ENCODE peak calls at places on chromosomes 3 and 15, in seven cellular contexts. One of them, this sample, is unnamed.

GRCh38 chr15:29664406-29664805 is 157.9 kb downstream of the TJP1 start:
- DNase-seq in AG09309: no peak
- DNase-seq in GM12865: no peak
- DNase-seq in stimulated activated CD4-positive, alpha-beta T cell treated with anti-CD3 and anti-CD28 coated beads, TNF-alpha, amount 100 ng/mL, for 1 hour: no peak
- DNase-seq in neural progenitor cell: no peak
- DNase-seq in MV-4-11: no peak
- DNase-seq in smooth muscle cell of the brain vasculature: no peak
- DNase-seq in this sample: no peak

GRCh38 chr15:80026754-80027153 is 32.7 kb upstream of the ZFAND6 start:
- DNase-seq in AG09309: no peak
- DNase-seq in GM12865: peak; percentile 74
- DNase-seq in stimulated activated CD4-positive, alpha-beta T cell treated with anti-CD3 and anti-CD28 coated beads, TNF-alpha, amount 100 ng/mL, for 1 hour: no peak
- DNase-seq in neural progenitor cell: no peak
- DNase-seq in MV-4-11: peak; percentile 66
- DNase-seq in smooth muscle cell of the brain vasculature: no peak
- DNase-seq in this sample: no peak

GRCh38 chr15:78065284-78065872 is 12.1 kb downstream of the TBC1D2B start:
- DNase-seq in AG09309: peak; percentile 97
- DNase-seq in GM12865: peak; percentile 67
- DNase-seq in stimulated activated CD4-positive, alpha-beta T cell treated with anti-CD3 and anti-CD28 coated beads, TNF-alpha, amount 100 ng/mL, for 1 hour: no peak
- DNase-seq in neural progenitor cell: no peak
- DNase-seq in MV-4-11: peak; percentile 99
- DNase-seq in smooth muscle cell of the brain vasculature: peak; percentile 96
- DNase-seq in this sample: peak; percentile 65

GRCh38 chr3:12420393-12420792 is 63.9 kb upstream of the TSEN2 start:
- DNase-seq in AG09309: no peak
- DNase-seq in GM12865: no peak
- DNase-seq in stimulated activated CD4-positive, alpha-beta T cell treated with anti-CD3 and anti-CD28 coated beads, TNF-alpha, amount 100 ng/mL, for 1 hour: no peak
- DNase-seq in neural progenitor cell: no peak
- DNase-seq in MV-4-11: no peak
- DNase-seq in smooth muscle cell of the brain vasculature: no peak
- DNase-seq in this sample: no peak

GRCh38 chr15:66269326-66270090 is 16.0 kb upstream of the MEGF11 start:
- DNase-seq in AG09309: peak; percentile 44
- DNase-seq in GM12865: no peak
- DNase-seq in stimulated activated CD4-positive, alpha-beta T cell treated with anti-CD3 and anti-CD28 coated beads, TNF-alpha, amount 100 ng/mL, for 1 hour: no peak
- DNase-seq in neural progenitor cell: peak; percentile 38
- DNase-seq in MV-4-11: peak; percentile 96
- DNase-seq in smooth muscle cell of the brain vasculature: no peak
- DNase-seq in this sample: peak; percentile 47

GRCh38 chr3:47266709-47267489 is 15.7 kb downstream of the KIF9 start:
- DNase-seq in AG09309: peak; percentile 77
- DNase-seq in GM12865: peak; percentile 71
- DNase-seq in stimulated activated CD4-positive, alpha-beta T cell treated with anti-CD3 and anti-CD28 coated beads, TNF-alpha, amount 100 ng/mL, for 1 hour: peak; percentile 11
- DNase-seq in neural progenitor cell: no peak
- DNase-seq in MV-4-11: peak; percentile 96
- DNase-seq in smooth muscle cell of the brain vasculature: peak; percentile 81
- DNase-seq in this sample: peak; percentile 88

GRCh38 chr3:29194139-29194538 is 86.7 kb upstream of the RBMS3 start:
- DNase-seq in AG09309: no peak
- DNase-seq in GM12865: no peak
- DNase-seq in stimulated activated CD4-positive, alpha-beta T cell treated with anti-CD3 and anti-CD28 coated beads, TNF-alpha, amount 100 ng/mL, for 1 hour: no peak
- DNase-seq in neural progenitor cell: no peak
- DNase-seq in MV-4-11: no peak
- DNase-seq in smooth muscle cell of the brain vasculature: no peak
- DNase-seq in this sample: no peak

GRCh38 chr3:129673012-129673411 is 66.5 kb upstream of the PLXND1 start:
- DNase-seq in AG09309: no peak
- DNase-seq in GM12865: no peak
- DNase-seq in stimulated activated CD4-positive, alpha-beta T cell treated with anti-CD3 and anti-CD28 coated beads, TNF-alpha, amount 100 ng/mL, for 1 hour: no peak
- DNase-seq in neural progenitor cell: no peak
- DNase-seq in MV-4-11: no peak
- DNase-seq in smooth muscle cell of the brain vasculature: no peak
- DNase-seq in this sample: no peak

GRCh38 chr3:80771085-80771484 is 990.4 kb downstream of the GBE1 start:
- DNase-seq in AG09309: no peak
- DNase-seq in GM12865: no peak
- DNase-seq in stimulated activated CD4-positive, alpha-beta T cell treated with anti-CD3 and anti-CD28 coated beads, TNF-alpha, amount 100 ng/mL, for 1 hour: no peak
- DNase-seq in neural progenitor cell: no peak
- DNase-seq in MV-4-11: peak; percentile 29
- DNase-seq in smooth muscle cell of the brain vasculature: no peak
- DNase-seq in this sample: no peak

GRCh38 chr15:45393851-45394250 is 15.5 kb upstream of the GATM start:
- DNase-seq in AG09309: no peak
- DNase-seq in GM12865: peak; percentile 11
- DNase-seq in stimulated activated CD4-positive, alpha-beta T cell treated with anti-CD3 and anti-CD28 coated beads, TNF-alpha, amount 100 ng/mL, for 1 hour: no peak
- DNase-seq in neural progenitor cell: no peak
- DNase-seq in MV-4-11: peak; percentile 43
- DNase-seq in smooth muscle cell of the brain vasculature: no peak
- DNase-seq in this sample: no peak

GRCh38 chr15:22930782-22931484 is 49.2 kb downstream of the CYFIP1 start:
- DNase-seq in AG09309: no peak
- DNase-seq in GM12865: no peak
- DNase-seq in stimulated activated CD4-positive, alpha-beta T cell treated with anti-CD3 and anti-CD28 coated beads, TNF-alpha, amount 100 ng/mL, for 1 hour: no peak
- DNase-seq in neural progenitor cell: no peak
- DNase-seq in MV-4-11: no peak
- DNase-seq in smooth muscle cell of the brain vasculature: no peak
- DNase-seq in this sample: no peak

GRCh38 chr3:42022355-42022754 is 60.5 kb upstream of the ULK4 start:
- DNase-seq in AG09309: no peak
- DNase-seq in GM12865: no peak
- DNase-seq in stimulated activated CD4-positive, alpha-beta T cell treated with anti-CD3 and anti-CD28 coated beads, TNF-alpha, amount 100 ng/mL, for 1 hour: no peak
- DNase-seq in neural progenitor cell: no peak
- DNase-seq in MV-4-11: no peak
- DNase-seq in smooth muscle cell of the brain vasculature: no peak
- DNase-seq in this sample: no peak

GRCh38 chr3:72033709-72034428 is 248.9 kb upstream of the PROK2 start:
- DNase-seq in AG09309: no peak
- DNase-seq in GM12865: no peak
- DNase-seq in stimulated activated CD4-positive, alpha-beta T cell treated with anti-CD3 and anti-CD28 coated beads, TNF-alpha, amount 100 ng/mL, for 1 hour: no peak
- DNase-seq in neural progenitor cell: no peak
- DNase-seq in MV-4-11: no peak
- DNase-seq in smooth muscle cell of the brain vasculature: no peak
- DNase-seq in this sample: no peak

GRCh38 chr3:99023590-99024192 is 122.2 kb upstream of the DCBLD2 start:
- DNase-seq in AG09309: no peak
- DNase-seq in GM12865: peak; percentile 48
- DNase-seq in stimulated activated CD4-positive, alpha-beta T cell treated with anti-CD3 and anti-CD28 coated beads, TNF-alpha, amount 100 ng/mL, for 1 hour: no peak
- DNase-seq in neural progenitor cell: peak; percentile 38
- DNase-seq in MV-4-11: no peak
- DNase-seq in smooth muscle cell of the brain vasculature: peak; percentile 10
- DNase-seq in this sample: peak; percentile 71

GRCh38 chr3:127369356-127369935 is 81.6 kb upstream of the PRR20G start:
- DNase-seq in AG09309: no peak
- DNase-seq in GM12865: no peak
- DNase-seq in stimulated activated CD4-positive, alpha-beta T cell treated with anti-CD3 and anti-CD28 coated beads, TNF-alpha, amount 100 ng/mL, for 1 hour: no peak
- DNase-seq in neural progenitor cell: no peak
- DNase-seq in MV-4-11: no peak
- DNase-seq in smooth muscle cell of the brain vasculature: no peak
- DNase-seq in this sample: no peak

GRCh38 chr3:175432338-175433025 is 573.3 kb downstream of the NAALADL2 start:
- DNase-seq in AG09309: peak; percentile 70
- DNase-seq in GM12865: no peak
- DNase-seq in stimulated activated CD4-positive, alpha-beta T cell treated with anti-CD3 and anti-CD28 coated beads, TNF-alpha, amount 100 ng/mL, for 1 hour: no peak
- DNase-seq in neural progenitor cell: no peak
- DNase-seq in MV-4-11: no peak
- DNase-seq in smooth muscle cell of the brain vasculature: no peak
- DNase-seq in this sample: no peak

GRCh38 chr3:101722394-101723173 is 1.8 kb upstream of the CEP97 start:
- DNase-seq in AG09309: no peak
- DNase-seq in GM12865: peak; percentile 86
- DNase-seq in stimulated activated CD4-positive, alpha-beta T cell treated with anti-CD3 and anti-CD28 coated beads, TNF-alpha, amount 100 ng/mL, for 1 hour: no peak
- DNase-seq in neural progenitor cell: no peak
- DNase-seq in MV-4-11: peak; percentile 81
- DNase-seq in smooth muscle cell of the brain vasculature: no peak
- DNase-seq in this sample: no peak

GRCh38 chr3:30554317-30554690 is 52.1 kb upstream of the TGFBR2 start:
- DNase-seq in AG09309: no peak
- DNase-seq in GM12865: no peak
- DNase-seq in stimulated activated CD4-positive, alpha-beta T cell treated with anti-CD3 and anti-CD28 coated beads, TNF-alpha, amount 100 ng/mL, for 1 hour: no peak
- DNase-seq in neural progenitor cell: no peak
- DNase-seq in MV-4-11: no peak
- DNase-seq in smooth muscle cell of the brain vasculature: no peak
- DNase-seq in this sample: no peak

GRCh38 chr3:58052373-58053273 is 44.4 kb downstream of the FLNB start:
- DNase-seq in AG09309: peak; percentile 85
- DNase-seq in GM12865: peak; percentile 14
- DNase-seq in stimulated activated CD4-positive, alpha-beta T cell treated with anti-CD3 and anti-CD28 coated beads, TNF-alpha, amount 100 ng/mL, for 1 hour: no peak
- DNase-seq in neural progenitor cell: no peak
- DNase-seq in MV-4-11: peak; percentile 74
- DNase-seq in smooth muscle cell of the brain vasculature: peak; percentile 67
- DNase-seq in this sample: peak; percentile 97

GRCh38 chr3:69871256-69871655 is 128.3 kb upstream of the SAMMSON start:
- DNase-seq in AG09309: no peak
- DNase-seq in GM12865: no peak
- DNase-seq in stimulated activated CD4-positive, alpha-beta T cell treated with anti-CD3 and anti-CD28 coated beads, TNF-alpha, amount 100 ng/mL, for 1 hour: no peak
- DNase-seq in neural progenitor cell: no peak
- DNase-seq in MV-4-11: no peak
- DNase-seq in smooth muscle cell of the brain vasculature: no peak
- DNase-seq in this sample: no peak

GRCh38 chr3:108940568-108941285 is 13.0 kb downstream of the GUCA1C start:
- DNase-seq in AG09309: no peak
- DNase-seq in GM12865: no peak
- DNase-seq in stimulated activated CD4-positive, alpha-beta T cell treated with anti-CD3 and anti-CD28 coated beads, TNF-alpha, amount 100 ng/mL, for 1 hour: no peak
- DNase-seq in neural progenitor cell: no peak
- DNase-seq in MV-4-11: no peak
- DNase-seq in smooth muscle cell of the brain vasculature: no peak
- DNase-seq in this sample: no peak

GRCh38 chr15:31295660-31296059 is 31.0 kb upstream of the KLF13 start:
- DNase-seq in AG09309: no peak
- DNase-seq in GM12865: no peak
- DNase-seq in stimulated activated CD4-positive, alpha-beta T cell treated with anti-CD3 and anti-CD28 coated beads, TNF-alpha, amount 100 ng/mL, for 1 hour: no peak
- DNase-seq in neural progenitor cell: no peak
- DNase-seq in MV-4-11: no peak
- DNase-seq in smooth muscle cell of the brain vasculature: no peak
- DNase-seq in this sample: no peak

GRCh38 chr15:68712886-68713285 is 107.8 kb downstream of the ANP32A start:
- DNase-seq in AG09309: no peak
- DNase-seq in GM12865: no peak
- DNase-seq in stimulated activated CD4-positive, alpha-beta T cell treated with anti-CD3 and anti-CD28 coated beads, TNF-alpha, amount 100 ng/mL, for 1 hour: no peak
- DNase-seq in neural progenitor cell: no peak
- DNase-seq in MV-4-11: no peak
- DNase-seq in smooth muscle cell of the brain vasculature: no peak
- DNase-seq in this sample: no peak

GRCh38 chr3:41320953-41321641 is 121.8 kb downstream of the CTNNB1 start:
- DNase-seq in AG09309: no peak
- DNase-seq in GM12865: no peak
- DNase-seq in stimulated activated CD4-positive, alpha-beta T cell treated with anti-CD3 and anti-CD28 coated beads, TNF-alpha, amount 100 ng/mL, for 1 hour: no peak
- DNase-seq in neural progenitor cell: no peak
- DNase-seq in MV-4-11: no peak
- DNase-seq in smooth muscle cell of the brain vasculature: no peak
- DNase-seq in this sample: no peak

GRCh38 chr3:17301271-17301670 is 416.5 kb downstream of the PLCL2 start:
- DNase-seq in AG09309: no peak
- DNase-seq in GM12865: no peak
- DNase-seq in stimulated activated CD4-positive, alpha-beta T cell treated with anti-CD3 and anti-CD28 coated beads, TNF-alpha, amount 100 ng/mL, for 1 hour: no peak
- DNase-seq in neural progenitor cell: no peak
- DNase-seq in MV-4-11: no peak
- DNase-seq in smooth muscle cell of the brain vasculature: no peak
- DNase-seq in this sample: no peak

GRCh38 chr3:71510485-71510884 is 73.0 kb downstream of the FOXP1 start:
- DNase-seq in AG09309: peak; percentile 41
- DNase-seq in GM12865: no peak
- DNase-seq in stimulated activated CD4-positive, alpha-beta T cell treated with anti-CD3 and anti-CD28 coated beads, TNF-alpha, amount 100 ng/mL, for 1 hour: no peak
- DNase-seq in neural progenitor cell: no peak
- DNase-seq in MV-4-11: no peak
- DNase-seq in smooth muscle cell of the brain vasculature: no peak
- DNase-seq in this sample: peak; percentile 52

GRCh38 chr3:38158472-38158871 is 6.9 kb upstream of the OXSR1 start:
- DNase-seq in AG09309: no peak
- DNase-seq in GM12865: no peak
- DNase-seq in stimulated activated CD4-positive, alpha-beta T cell treated with anti-CD3 and anti-CD28 coated beads, TNF-alpha, amount 100 ng/mL, for 1 hour: no peak
- DNase-seq in neural progenitor cell: no peak
- DNase-seq in MV-4-11: peak; percentile 9
- DNase-seq in smooth muscle cell of the brain vasculature: no peak
- DNase-seq in this sample: no peak

GRCh38 chr3:10950476-10951294 is 41.9 kb upstream of the SLC6A1 start:
- DNase-seq in AG09309: peak; percentile 7
- DNase-seq in GM12865: peak; percentile 9
- DNase-seq in stimulated activated CD4-positive, alpha-beta T cell treated with anti-CD3 and anti-CD28 coated beads, TNF-alpha, amount 100 ng/mL, for 1 hour: no peak
- DNase-seq in neural progenitor cell: peak; percentile 54
- DNase-seq in MV-4-11: peak; percentile 45
- DNase-seq in smooth muscle cell of the brain vasculature: no peak
- DNase-seq in this sample: peak; percentile 56